ENCODE peak calls at places on chromosomes 1 and 21, in seven cellular contexts. C, I, W, O, S, G and P are unnamed samples.
A peak's percentile ranks its signal among the peaks of the same experiment; 100 is the strongest.

GRCh38 chr1:198986442-198986841 is 347.6 kb downstream of the PTPRC start:
- DNase-seq in O (no peak), C (no peak), I (no peak), G (no peak), W (no peak), S (no peak), P (no peak)

GRCh38 chr1:220962031-220962751 is 82.9 kb downstream of the HLX start:
- DNase-seq in W (no peak), G (no peak), I (no peak), O (no peak), S (no peak), C (no peak), P (no peak)

GRCh38 chr1:221098462-221099406 is 219.5 kb downstream of the HLX start:
- DNase-seq in I (no peak), G (no peak), C (no peak), S (no peak), W (no peak), O (no peak), P (no peak)

GRCh38 chr1:87394462-87394861 is 65.8 kb downstream of the LMO4 start:
- DNase-seq in C (no peak), I (no peak), O (no peak), G (no peak), W (peak; percentile 4), S (no peak), P (no peak)

GRCh38 chr1:42168798-42169197 is 4.3 kb upstream of the GUCA2A start:
- DNase-seq in I (no peak), G (no peak), S (peak; percentile 40), W (no peak), O (no peak), C (no peak), P (no peak)

GRCh38 chr1:202046748-202047708 is 36.6 kb downstream of the ELF3 start:
- DNase-seq in G (no peak), C (no peak), I (peak; percentile 64), W (no peak), O (no peak), S (no peak), P (peak; percentile 98)

GRCh38 chr1:77031101-77031662 is 163.9 kb downstream of the ST6GALNAC5 start:
- DNase-seq in I (peak; percentile 97), S (peak; percentile 99), C (no peak), W (no peak), G (no peak), O (no peak), P (peak; percentile 98)

GRCh38 chr1:42942444-42942843 is 16.2 kb downstream of the SLC2A1 start:
- DNase-seq in C (no peak), I (no peak), S (no peak), O (no peak), G (no peak), W (no peak), P (peak; percentile 57)

GRCh38 chr1:211825990-211826389 is 4.6 kb downstream of the LPGAT1 start:
- DNase-seq in S (no peak), O (no peak), G (no peak), I (no peak), W (no peak), C (no peak), P (no peak)

GRCh38 chr1:233719626-233720334 is 105.9 kb downstream of the KCNK1 start:
- DNase-seq in I (no peak), G (no peak), C (no peak), O (no peak), S (no peak), W (peak; percentile 24), P (no peak)

GRCh38 chr1:47325530-47325929 is 8.1 kb upstream of the CMPK1 start:
- DNase-seq in C (no peak), S (peak; percentile 67), I (peak; percentile 87), W (no peak), O (no peak), G (no peak), P (peak; percentile 98)

GRCh38 chr1:6515771-6516170 is 24.3 kb upstream of the PLEKHG5 start:
- DNase-seq in I (no peak), S (no peak), G (no peak), O (no peak), C (no peak), W (peak; percentile 64), P (no peak)

GRCh38 chr1:109307363-109308021 is 681 bp upstream of the MYBPHL start:
- DNase-seq in G (no peak), S (peak; percentile 89), I (peak; percentile 43), O (no peak), W (peak; percentile 89), C (no peak), P (peak; percentile 75)

GRCh38 chr1:197327776-197328364 is 59.8 kb downstream of the CRB1 start:
- DNase-seq in W (no peak), S (peak; percentile 35), G (peak; percentile 18), O (no peak), I (no peak), C (no peak), P (peak; percentile 24)

GRCh38 chr1:22351757-22352080 is 99.9 kb upstream of the ZBTB40 start:
- DNase-seq in I (no peak), W (no peak), C (no peak), O (no peak), S (no peak), G (no peak), P (no peak)

GRCh38 chr1:159949891-159950480 is 4.1 kb downstream of the SLAMF9 start:
- DNase-seq in G (no peak), O (no peak), W (no peak), C (no peak), S (no peak), I (no peak), P (no peak)

GRCh38 chr1:8127201-8127641 is 101.1 kb upstream of the ERRFI1 start:
- DNase-seq in C (no peak), G (no peak), W (no peak), S (no peak), I (no peak), O (no peak), P (no peak)

GRCh38 chr1:6505367-6506209 is 14.1 kb upstream of the PLEKHG5 start:
- DNase-seq in G (no peak), S (no peak), W (no peak), C (no peak), I (no peak), O (no peak), P (no peak)

GRCh38 chr21:35924714-35925301 is 135.5 kb downstream of the SETD4 start:
- DNase-seq in G (no peak), S (no peak), W (no peak), I (no peak), C (no peak), O (no peak), P (no peak)